ENCODE peak calls at places on chromosome 16, in nine cellular contexts. A is PC-3; F is D341Med; D is H4; K is GM10248; S is stimulated activated CD4-positive, alpha-beta T cell treated with anti-CD3 and anti-CD28 coated beads, TNF-alpha, amount 100 ng/mL, for 24 hours; M is stimulated activated CD8-positive, alpha-beta memory T cell treated with anti-CD3 and anti-CD28 coated beads, Interleukin-2, amount 100 ng/mL, for 1 hour; R is smooth muscle cell of the brain vasculature; V is MG63. B is an unnamed sample.

GRCh38 chr16:16075463-16076399 is 126.3 kb downstream of the ABCC1 start:
- DNase-seq in A (no peak), F (no peak), D (no peak), K (no peak), S (no peak), M (no peak), R (no peak), V (no peak), B (no peak)

GRCh38 chr16:67541391-67542263 is 13.0 kb downstream of the RIPOR1 start:
- DNase-seq in A (peak), F (no peak), D (no peak), K (no peak), S (no peak), M (no peak), R (no peak), V (peak), B (no peak)

GRCh38 chr16:89873822-89874689 is 664 bp downstream of the TCF25 start:
- DNase-seq in A (peak), F (peak), D (peak), K (peak), S (peak), M (peak), R (peak), V (peak), B (peak)

GRCh38 chr16:53022374-53022773 is 30.3 kb downstream of the CHD9NB start:
- DNase-seq in A (peak), F (peak), D (peak), K (peak), S (no peak), M (no peak), R (peak), V (peak), B (no peak)

GRCh38 chr16:47886631-47887415 is 269.0 kb downstream of the ABCC12 start:
- DNase-seq in A (no peak), F (no peak), D (no peak), K (no peak), S (no peak), M (no peak), R (no peak), V (no peak), B (no peak)

GRCh38 chr16:57192720-57193486 is 6.8 kb downstream of the RSPRY1 start:
- DNase-seq in A (no peak), F (no peak), D (no peak), K (peak), S (no peak), M (no peak), R (no peak), V (no peak), B (no peak)

GRCh38 chr16:49586466-49586865 is 212.9 kb downstream of the C16orf78 start:
- DNase-seq in A (no peak), F (no peak), D (no peak), K (no peak), S (no peak), M (no peak), R (no peak), V (no peak), B (no peak)

GRCh38 chr16:685967-686366 is 1.8 kb upstream of the JMJD8 start:
- DNase-seq in A (peak), F (no peak), D (peak), K (no peak), S (no peak), M (no peak), R (no peak), V (peak), B (no peak)

GRCh38 chr16:14501331-14502255 is 128.5 kb downstream of the PARN start:
- DNase-seq in A (peak), F (peak), D (peak), K (no peak), S (no peak), M (no peak), R (peak), V (peak), B (no peak)

GRCh38 chr16:2195316-2196161 is 866 bp downstream of the CASKIN1 start:
- DNase-seq in A (no peak), F (peak), D (no peak), K (no peak), S (no peak), M (no peak), R (no peak), V (no peak), B (peak)

GRCh38 chr16:85673529-85674417 is 15.0 kb downstream of the GINS2 start:
- DNase-seq in A (no peak), F (no peak), D (no peak), K (no peak), S (no peak), M (no peak), R (no peak), V (peak), B (no peak)

GRCh38 chr16:73056911-73057310 is 9.0 kb upstream of the ZFHX3 start:
- DNase-seq in A (peak), F (no peak), D (no peak), K (no peak), S (no peak), M (no peak), R (no peak), V (no peak), B (no peak)

GRCh38 chr16:69566437-69567030 is 768 bp downstream of the NFAT5 start:
- DNase-seq in A (peak), F (peak), D (peak), K (peak), S (no peak), M (no peak), R (no peak), V (peak), B (peak)

GRCh38 chr16:68354816-68355215 is 44.0 kb downstream of the PRMT7 start:
- DNase-seq in A (no peak), F (no peak), D (no peak), K (no peak), S (no peak), M (no peak), R (no peak), V (no peak), B (no peak)

GRCh38 chr16:68291227-68291626 is 19.5 kb downstream of the SLC7A6OS start:
- DNase-seq in A (no peak), F (no peak), D (no peak), K (no peak), S (no peak), M (no peak), R (no peak), V (no peak), B (no peak)

GRCh38 chr16:74901606-74902005 is 83.3 kb downstream of the WDR59 start:
- DNase-seq in A (no peak), F (no peak), D (peak), K (no peak), S (no peak), M (no peak), R (no peak), V (no peak), B (no peak)

GRCh38 chr16:89193021-89193575 is 7.2 kb downstream of the SLC22A31 start:
- DNase-seq in A (peak), F (no peak), D (no peak), K (peak), S (no peak), M (no peak), R (no peak), V (peak), B (peak)

GRCh38 chr16:70162041-70162451 is 11.5 kb upstream of the CLEC18C start:
- DNase-seq in A (peak), F (no peak), D (no peak), K (peak), S (no peak), M (no peak), R (no peak), V (no peak), B (no peak)